ENCODE peak calls at places on chromosome 2, in seven cellular contexts. One of them, this sample, is unnamed.

GRCh38 chr2:8495189-8495855 is 186.5 kb upstream of the ID2 start:
- DNase-seq in HepG2: no peak
- DNase-seq in GM12878: no peak
- DNase-seq in HCT116: no peak
- DNase-seq in SK-N-SH: no peak
- DNase-seq in H1: no peak
- DNase-seq in K562: no peak
- DNase-seq in this sample: no peak

GRCh38 chr2:241811952-241812729 is 3.1 kb downstream of the NEU4 start:
- DNase-seq in HepG2: no peak
- DNase-seq in GM12878: no peak
- DNase-seq in HCT116: no peak
- DNase-seq in SK-N-SH: peak; percentile 24
- DNase-seq in H1: no peak
- DNase-seq in K562: no peak
- DNase-seq in this sample: no peak

GRCh38 chr2:26481705-26482104 is 3.8 kb upstream of the OTOF start:
- DNase-seq in HepG2: no peak
- DNase-seq in GM12878: no peak
- DNase-seq in HCT116: no peak
- DNase-seq in SK-N-SH: no peak
- DNase-seq in H1: no peak
- DNase-seq in K562: no peak
- DNase-seq in this sample: no peak

GRCh38 chr2:225056330-225057073 is 14.2 kb upstream of the DOCK10 start:
- DNase-seq in HepG2: no peak
- DNase-seq in GM12878: no peak
- DNase-seq in HCT116: no peak
- DNase-seq in SK-N-SH: no peak
- DNase-seq in H1: no peak
- DNase-seq in K562: no peak
- DNase-seq in this sample: no peak

GRCh38 chr2:10022886-10023662 is 20.3 kb upstream of the KLF11 start:
- DNase-seq in HepG2: no peak
- DNase-seq in GM12878: no peak
- DNase-seq in HCT116: no peak
- DNase-seq in SK-N-SH: no peak
- DNase-seq in H1: no peak
- DNase-seq in K562: no peak
- DNase-seq in this sample: no peak

GRCh38 chr2:199316851-199317250 is 140.9 kb downstream of the SATB2 start:
- DNase-seq in HepG2: no peak
- DNase-seq in GM12878: no peak
- DNase-seq in HCT116: no peak
- DNase-seq in SK-N-SH: no peak
- DNase-seq in H1: no peak
- DNase-seq in K562: no peak
- DNase-seq in this sample: no peak

GRCh38 chr2:166831930-166832329 is 56.4 kb upstream of the XIRP2 start:
- DNase-seq in HepG2: no peak
- DNase-seq in GM12878: no peak
- DNase-seq in HCT116: no peak
- DNase-seq in SK-N-SH: no peak
- DNase-seq in H1: no peak
- DNase-seq in K562: no peak
- DNase-seq in this sample: no peak

GRCh38 chr2:47218066-47218581 is 63.0 kb upstream of the STPG4 start:
- DNase-seq in HepG2: no peak
- DNase-seq in GM12878: no peak
- DNase-seq in HCT116: no peak
- DNase-seq in SK-N-SH: no peak
- DNase-seq in H1: no peak
- DNase-seq in K562: no peak
- DNase-seq in this sample: no peak

GRCh38 chr2:82839046-82839445 is 1620.0 kb downstream of the SUCLG1 start:
- DNase-seq in HepG2: no peak
- DNase-seq in GM12878: no peak
- DNase-seq in HCT116: no peak
- DNase-seq in SK-N-SH: no peak
- DNase-seq in H1: no peak
- DNase-seq in K562: no peak
- DNase-seq in this sample: no peak

GRCh38 chr2:134590679-134591078 is 128.1 kb downstream of the TMEM163 start:
- DNase-seq in HepG2: no peak
- DNase-seq in GM12878: no peak
- DNase-seq in HCT116: no peak
- DNase-seq in SK-N-SH: no peak
- DNase-seq in H1: no peak
- DNase-seq in K562: no peak
- DNase-seq in this sample: no peak

GRCh38 chr2:207770602-207771404 is 1.1 kb upstream of the FZD5 start:
- DNase-seq in HepG2: no peak
- DNase-seq in GM12878: no peak
- DNase-seq in HCT116: no peak
- DNase-seq in SK-N-SH: no peak
- DNase-seq in H1: no peak
- DNase-seq in K562: no peak
- DNase-seq in this sample: no peak

GRCh38 chr2:20523053-20523452 is 76.2 kb downstream of the RHOB start:
- DNase-seq in HepG2: no peak
- DNase-seq in GM12878: no peak
- DNase-seq in HCT116: no peak
- DNase-seq in SK-N-SH: no peak
- DNase-seq in H1: no peak
- DNase-seq in K562: no peak
- DNase-seq in this sample: no peak
- H3K4me1 ChIP-seq in HepG2: peaks cover 70% of the 10 kb centered on the region
- H3K4me1 ChIP-seq in GM12878: peaks cover 18% of the 10 kb centered on the region
- H3K4me1 ChIP-seq in HCT116: peaks cover 12% of the 10 kb centered on the region
- H3K4me1 ChIP-seq in SK-N-SH: no peaks in the 10 kb centered on the region
- H3K4me1 ChIP-seq in H1: no peaks in the 10 kb centered on the region
- H3K4me1 ChIP-seq in K562: peaks cover 18% of the 10 kb centered on the region
- H3K4me1 ChIP-seq in this sample: no peaks in the 10 kb centered on the region

DNA sequence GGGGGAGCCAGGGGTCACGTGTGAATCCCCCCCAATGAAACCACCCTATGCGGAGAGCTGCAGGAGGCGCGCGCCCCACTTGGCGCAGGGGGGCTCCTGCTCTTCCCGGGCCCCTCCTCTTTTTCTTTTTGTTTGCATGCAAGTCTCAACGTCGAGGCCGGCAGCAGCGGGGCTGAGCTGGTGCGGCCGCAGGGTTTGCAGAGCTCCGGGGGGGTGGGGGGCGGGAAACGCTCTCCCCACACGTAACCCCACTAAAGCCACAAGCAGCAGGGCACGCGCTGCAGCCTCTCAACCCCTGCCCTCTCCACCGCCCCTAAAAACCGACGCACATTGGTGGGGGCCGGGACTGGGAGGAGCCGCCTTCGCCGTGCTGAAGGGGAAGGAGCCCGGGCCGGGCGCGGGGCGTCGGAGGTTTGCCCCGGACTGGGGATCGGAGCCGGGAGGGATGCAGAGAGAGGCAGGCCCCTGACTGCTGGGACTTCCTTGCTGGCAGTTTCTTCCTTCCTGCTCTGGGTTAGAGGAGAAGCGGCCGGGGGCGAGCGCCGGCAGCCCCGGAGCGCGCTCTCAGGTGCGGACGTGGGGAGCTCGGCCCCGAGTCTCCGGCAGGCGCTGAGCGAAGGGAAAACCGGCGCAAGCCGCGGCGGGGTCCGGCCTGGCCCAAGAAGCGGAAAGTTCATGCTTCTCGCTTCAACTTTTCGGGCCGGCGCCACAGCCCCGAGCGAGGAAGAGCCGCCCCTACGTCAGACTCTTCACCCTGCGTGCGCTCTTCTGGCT is 880 bp downstream of the LBH start:
- DNase-seq in HepG2: no peak
- DNase-seq in GM12878: no peak
- DNase-seq in HCT116: no peak
- DNase-seq in SK-N-SH: peak; percentile 89
- DNase-seq in H1: no peak
- DNase-seq in K562: peak; percentile 47
- DNase-seq in this sample: no peak
- TF ChIP-seq SIN3A in HepG2: no peak
- TF ChIP-seq SIN3A in GM12878: no peak
- TF ChIP-seq SIN3A in HCT116: no peak
- TF ChIP-seq SIN3A in SK-N-SH: no peak
- TF ChIP-seq SIN3A in H1: no peak
- TF ChIP-seq SIN3A in K562: no peak
- TF ChIP-seq SIN3A in this sample: no peak

GRCh38 chr2:71452565-71452964 is 796 bp upstream of the DYSF start:
- DNase-seq in HepG2: no peak
- DNase-seq in GM12878: no peak
- DNase-seq in HCT116: peak; percentile 10
- DNase-seq in SK-N-SH: no peak
- DNase-seq in H1: no peak
- DNase-seq in K562: peak; percentile 89
- DNase-seq in this sample: no peak
- TF ChIP-seq CTCF in HepG2: no peak
- TF ChIP-seq CTCF in GM12878: no peak
- TF ChIP-seq CTCF in HCT116: no peak
- TF ChIP-seq CTCF in SK-N-SH: no peak
- TF ChIP-seq CTCF in H1: peak; percentile 48
- TF ChIP-seq CTCF in K562: peak; percentile 55
- TF ChIP-seq CTCF in this sample: no peak

GRCh38 chr2:120177011-120177621 is 46.1 kb downstream of the TMEM185B start:
- DNase-seq in HepG2: no peak
- DNase-seq in GM12878: peak; percentile 84
- DNase-seq in HCT116: no peak
- DNase-seq in SK-N-SH: no peak
- DNase-seq in H1: no peak
- DNase-seq in K562: peak; percentile 57
- DNase-seq in this sample: no peak
- H3K4me1 ChIP-seq in HepG2: no peaks in the 10 kb centered on the region
- H3K4me1 ChIP-seq in GM12878: peaks cover 33% of the 10 kb centered on the region
- H3K4me1 ChIP-seq in HCT116: no peaks in the 10 kb centered on the region
- H3K4me1 ChIP-seq in SK-N-SH: no peaks in the 10 kb centered on the region
- H3K4me1 ChIP-seq in H1: peaks cover 3% of the 10 kb centered on the region
- H3K4me1 ChIP-seq in K562: no peaks in the 10 kb centered on the region
- H3K4me1 ChIP-seq in this sample: no peaks in the 10 kb centered on the region

DNA sequence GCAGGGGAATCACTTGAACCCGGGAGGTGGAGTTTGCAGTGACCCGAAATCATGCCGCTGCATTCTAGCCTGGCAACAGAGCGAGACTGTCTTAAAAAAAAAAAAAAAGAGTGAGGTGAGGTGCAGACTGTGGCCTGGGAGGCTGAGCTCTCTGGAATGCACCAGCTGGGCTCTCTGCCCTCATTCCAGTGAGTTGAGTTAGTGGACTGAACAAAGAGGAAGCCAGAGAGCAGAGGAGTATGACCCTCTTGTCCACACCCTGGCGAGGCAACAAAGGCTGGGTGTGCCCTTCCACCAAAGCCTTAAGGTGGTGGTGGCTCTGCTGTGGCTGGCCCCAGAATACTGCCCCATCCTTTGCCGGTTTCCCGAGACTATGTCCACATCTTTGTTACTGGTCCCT is 71.3 kb upstream of the ACKR3 start:
- DNase-seq in HepG2: no peak
- DNase-seq in GM12878: no peak
- DNase-seq in HCT116: no peak
- DNase-seq in SK-N-SH: no peak
- DNase-seq in H1: no peak
- DNase-seq in K562: no peak
- DNase-seq in this sample: no peak
- TF ChIP-seq SIN3A in HepG2: no peak
- TF ChIP-seq SIN3A in GM12878: no peak
- TF ChIP-seq SIN3A in HCT116: no peak
- TF ChIP-seq SIN3A in SK-N-SH: no peak
- TF ChIP-seq SIN3A in H1: no peak
- TF ChIP-seq SIN3A in K562: no peak
- TF ChIP-seq SIN3A in this sample: no peak

GRCh38 chr2:235004289-235004903 is 52.6 kb downstream of the SH3BP4 start:
- DNase-seq in HepG2: peak; percentile 60
- DNase-seq in GM12878: no peak
- DNase-seq in HCT116: no peak
- DNase-seq in SK-N-SH: no peak
- DNase-seq in H1: no peak
- DNase-seq in K562: no peak
- DNase-seq in this sample: no peak

GRCh38 chr2:235000426-235001236 is 48.8 kb downstream of the SH3BP4 start:
- DNase-seq in HepG2: peak; percentile 90
- DNase-seq in GM12878: no peak
- DNase-seq in HCT116: no peak
- DNase-seq in SK-N-SH: peak; percentile 84
- DNase-seq in H1: no peak
- DNase-seq in K562: peak; percentile 17
- DNase-seq in this sample: no peak

GRCh38 chr2:235003096-235003775 is 51.4 kb downstream of the SH3BP4 start:
- DNase-seq in HepG2: no peak
- DNase-seq in GM12878: no peak
- DNase-seq in HCT116: no peak
- DNase-seq in SK-N-SH: no peak
- DNase-seq in H1: no peak
- DNase-seq in K562: no peak
- DNase-seq in this sample: no peak

GRCh38 chr2:235001237-235002133 is 49.7 kb downstream of the SH3BP4 start:
- DNase-seq in HepG2: no peak
- DNase-seq in GM12878: no peak
- DNase-seq in HCT116: no peak
- DNase-seq in SK-N-SH: peak; percentile 68
- DNase-seq in H1: no peak
- DNase-seq in K562: peak; percentile 19
- DNase-seq in this sample: no peak

DNA sequence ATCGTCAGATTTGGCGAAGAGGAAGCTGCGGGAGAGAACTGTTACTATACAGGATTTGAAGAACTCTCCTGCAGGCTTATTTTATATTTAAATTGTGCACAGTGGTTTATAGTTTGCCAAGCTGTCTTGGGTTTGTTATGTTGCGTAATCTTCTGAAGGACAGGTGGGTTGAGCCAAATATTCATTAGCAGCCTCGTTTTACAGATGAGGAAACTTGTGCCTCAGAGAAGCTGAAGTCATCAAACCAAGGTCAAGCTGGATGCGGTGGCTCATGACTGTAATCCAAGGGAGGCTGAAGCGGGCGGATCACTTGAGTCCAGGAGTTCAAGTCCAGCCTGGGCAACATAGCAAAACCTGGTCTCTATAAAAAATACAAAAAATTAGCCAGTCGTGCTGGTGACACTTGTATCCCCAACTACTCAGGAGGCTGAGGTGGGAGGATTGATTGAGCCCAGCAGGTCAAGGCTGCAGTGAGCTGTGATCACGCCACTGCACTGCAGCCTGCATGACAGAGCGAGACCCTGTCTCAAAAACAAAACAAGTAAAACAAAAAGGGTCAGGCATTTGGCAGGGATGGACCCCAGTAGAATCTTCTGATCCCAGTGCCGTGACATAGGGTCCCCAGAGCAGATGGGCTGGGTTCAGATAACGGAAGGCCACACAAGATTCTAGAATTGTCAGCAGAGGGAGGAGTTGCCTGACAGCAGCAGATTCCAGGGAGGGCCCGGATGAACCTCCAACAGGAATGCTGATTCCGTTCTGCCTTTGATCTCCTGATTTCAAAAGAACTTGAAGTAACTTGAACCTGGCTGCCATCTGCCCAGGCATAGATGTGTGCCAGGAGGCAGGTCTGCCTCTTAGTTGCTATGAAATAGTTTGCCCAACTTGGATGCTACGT is 50.6 kb downstream of the SH3BP4 start:
- DNase-seq in HepG2: peak; percentile 81
- DNase-seq in GM12878: no peak
- DNase-seq in HCT116: no peak
- DNase-seq in SK-N-SH: no peak
- DNase-seq in H1: no peak
- DNase-seq in K562: no peak
- DNase-seq in this sample: no peak
- TF ChIP-seq CTCF in HepG2: peak; percentile 12
- TF ChIP-seq CTCF in GM12878: no peak
- TF ChIP-seq CTCF in HCT116: no peak
- TF ChIP-seq CTCF in SK-N-SH: no peak
- TF ChIP-seq CTCF in H1: no peak
- TF ChIP-seq CTCF in K562: no peak
- TF ChIP-seq CTCF in this sample: no peak